ENCODE peak calls at places on chromosomes 6 and 20, in seven cellular contexts. M is endodermal cell; U is stimulated activated CD4-positive, alpha-beta T cell treated with anti-CD3 and anti-CD28 coated beads, Interleukin-1b, Interleukin-23, amount 100 ng/mL, for 24 hours; R is kidney tubule cell; W is activated CD4-positive, alpha-beta memory T cell treated with anti-CD3 and anti-CD28 coated beads, Interleukin-2, amount 10 ng/mL, durations not matched to agents 7 days and 5 days; V is globus pallidus; Z is CD4-positive, alpha-beta T cell. I is an unnamed sample.

GRCh38 chr6:72466971-72467566 is 154.8 kb upstream of the KCNQ5 start:
- DNase-seq in M (peak; percentile 53), U (no peak), R (no peak), W (no peak), V (peak; percentile 63), Z (no peak), I (no peak)

GRCh38 chr6:71373943-71374342 is 85.3 kb downstream of the OGFRL1 start:
- DNase-seq in M (no peak), U (no peak), R (no peak), W (no peak), V (no peak), Z (no peak), I (no peak)

GRCh38 chr6:134247271-134247833 is 70.6 kb downstream of the SGK1 start:
- DNase-seq in M (no peak), U (peak; percentile 51), R (peak; percentile 65), W (peak; percentile 71), V (no peak), Z (peak; percentile 57), I (no peak)

GRCh38 chr6:151723152-151723551 is 84.3 kb upstream of the ESR1 start:
- DNase-seq in M (no peak), U (peak; percentile 48), R (no peak), W (no peak), V (no peak), Z (no peak), I (no peak)

GRCh38 chr6:60952500-60952899 is 1333.5 kb downstream of the KHDRBS2 start:
- DNase-seq in M (no peak), U (no peak), R (no peak), W (no peak), V (no peak), Z (no peak), I (no peak)

GRCh38 chr6:8085053-8085511 is 17.3 kb downstream of the EEF1E1 start:
- DNase-seq in M (peak; percentile 49), U (no peak), R (peak; percentile 96), W (no peak), V (no peak), Z (no peak), I (no peak)

GRCh38 chr6:126873351-126873750 is 245.1 kb upstream of the RSPO3 start:
- DNase-seq in M (no peak), U (no peak), R (no peak), W (no peak), V (no peak), Z (no peak), I (no peak)

GRCh38 chr20:47032969-47033578 is 138.4 kb downstream of the EYA2 start:
- DNase-seq in M (no peak), U (no peak), R (no peak), W (no peak), V (no peak), Z (no peak), I (no peak)